ENCODE peak calls at places on chromosomes 12 and 14, in ten cellular contexts. One of them, this sample, is unnamed.

GRCh38 chr12:121279507-121279915 is 17.0 kb downstream of the CAMKK2 start:
- DNase-seq in left ventricle myocardium inferior: peak; percentile 70
- DNase-seq in mammary epithelial cell: no peak
- DNase-seq in cardiac muscle cell: no peak
- DNase-seq in stomach: no peak
- DNase-seq in H9: no peak
- DNase-seq in GM23338: no peak
- DNase-seq in psoas muscle: peak; percentile 71
- DNase-seq in HepG2: no peak
- DNase-seq in IMR-90: peak; percentile 26
- DNase-seq in this sample: no peak

GRCh38 chr14:36553650-36554260 is 28.7 kb downstream of the NKX2-8 start:
- DNase-seq in left ventricle myocardium inferior: no peak
- DNase-seq in mammary epithelial cell: peak; percentile 17
- DNase-seq in cardiac muscle cell: peak; percentile 68
- DNase-seq in stomach: no peak
- DNase-seq in H9: no peak
- DNase-seq in GM23338: peak; percentile 77
- DNase-seq in psoas muscle: no peak
- DNase-seq in HepG2: peak; percentile 65
- DNase-seq in IMR-90: peak; percentile 51
- DNase-seq in this sample: peak; percentile 47

GRCh38 chr12:131929530-131930456 is 717 bp downstream of the PUS1 start:
- DNase-seq in left ventricle myocardium inferior: no peak
- DNase-seq in mammary epithelial cell: peak; percentile 40
- DNase-seq in cardiac muscle cell: peak; percentile 53
- DNase-seq in stomach: no peak
- DNase-seq in H9: peak; percentile 53
- DNase-seq in GM23338: no peak
- DNase-seq in psoas muscle: no peak
- DNase-seq in HepG2: no peak
- DNase-seq in IMR-90: peak; percentile 10
- DNase-seq in this sample: peak; percentile 91

GRCh38 chr12:67531519-67531918 is 117.0 kb upstream of the DYRK2 start:
- DNase-seq in left ventricle myocardium inferior: no peak
- DNase-seq in mammary epithelial cell: no peak
- DNase-seq in cardiac muscle cell: no peak
- DNase-seq in stomach: no peak
- DNase-seq in H9: no peak
- DNase-seq in GM23338: no peak
- DNase-seq in psoas muscle: no peak
- DNase-seq in HepG2: no peak
- DNase-seq in IMR-90: no peak
- DNase-seq in this sample: no peak

GRCh38 chr14:22836301-22837058 is at the start of gene MMP14:
- DNase-seq in left ventricle myocardium inferior: peak; percentile 73
- DNase-seq in mammary epithelial cell: peak; percentile 86
- DNase-seq in cardiac muscle cell: no peak
- DNase-seq in stomach: peak; percentile 69
- DNase-seq in H9: peak; percentile 59
- DNase-seq in GM23338: peak; percentile 80
- DNase-seq in psoas muscle: peak; percentile 77
- DNase-seq in HepG2: no peak
- DNase-seq in IMR-90: peak; percentile 89
- DNase-seq in this sample: peak; percentile 99

GRCh38 chr12:73185403-73185802 is 913.2 kb downstream of the TRHDE start:
- DNase-seq in left ventricle myocardium inferior: no peak
- DNase-seq in mammary epithelial cell: no peak
- DNase-seq in cardiac muscle cell: no peak
- DNase-seq in stomach: no peak
- DNase-seq in H9: no peak
- DNase-seq in GM23338: no peak
- DNase-seq in psoas muscle: no peak
- DNase-seq in HepG2: no peak
- DNase-seq in IMR-90: no peak
- DNase-seq in this sample: no peak

GRCh38 chr14:52700701-52701172 is 5.4 kb upstream of the ERO1A start:
- DNase-seq in left ventricle myocardium inferior: no peak
- DNase-seq in mammary epithelial cell: peak; percentile 92
- DNase-seq in cardiac muscle cell: no peak
- DNase-seq in stomach: no peak
- DNase-seq in H9: no peak
- DNase-seq in GM23338: no peak
- DNase-seq in psoas muscle: no peak
- DNase-seq in HepG2: peak; percentile 68
- DNase-seq in IMR-90: peak; percentile 33
- DNase-seq in this sample: no peak

GRCh38 chr12:102757154-102757873 is 159.7 kb downstream of the PAH start:
- DNase-seq in left ventricle myocardium inferior: peak; percentile 67
- DNase-seq in mammary epithelial cell: no peak
- DNase-seq in cardiac muscle cell: no peak
- DNase-seq in stomach: no peak
- DNase-seq in H9: no peak
- DNase-seq in GM23338: no peak
- DNase-seq in psoas muscle: peak; percentile 61
- DNase-seq in HepG2: no peak
- DNase-seq in IMR-90: no peak
- DNase-seq in this sample: no peak

GRCh38 chr12:76921891-76922664 is 43.3 kb upstream of the CSRP2 start:
- DNase-seq in left ventricle myocardium inferior: no peak
- DNase-seq in mammary epithelial cell: no peak
- DNase-seq in cardiac muscle cell: no peak
- DNase-seq in stomach: no peak
- DNase-seq in H9: no peak
- DNase-seq in GM23338: no peak
- DNase-seq in psoas muscle: no peak
- DNase-seq in HepG2: no peak
- DNase-seq in IMR-90: no peak
- DNase-seq in this sample: no peak

DNA sequence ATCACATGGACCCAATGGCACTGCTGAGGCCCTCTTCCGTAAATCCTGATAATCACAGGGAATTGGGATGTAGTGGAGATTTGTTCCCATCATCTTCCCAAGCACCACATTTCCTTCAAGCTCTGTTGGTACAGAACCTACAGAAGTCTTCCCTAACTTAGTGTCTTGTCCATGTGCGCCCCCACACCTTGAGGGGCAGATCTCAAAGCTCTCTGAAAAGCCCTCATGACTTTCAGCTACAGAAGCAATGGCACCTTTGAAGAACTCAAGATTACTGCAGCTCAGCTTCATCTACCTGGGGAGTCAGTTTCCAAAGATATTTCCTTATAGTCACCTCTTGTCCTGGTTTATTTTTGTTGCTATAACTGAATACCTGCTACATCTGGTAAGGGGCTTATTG is 54.2 kb downstream of the MYF5 start:
- DNase-seq in left ventricle myocardium inferior: no peak
- DNase-seq in mammary epithelial cell: no peak
- DNase-seq in cardiac muscle cell: no peak
- DNase-seq in stomach: no peak
- DNase-seq in H9: no peak
- DNase-seq in GM23338: no peak
- DNase-seq in psoas muscle: no peak
- DNase-seq in HepG2: no peak
- DNase-seq in IMR-90: no peak
- DNase-seq in this sample: no peak
- H3K4me1 ChIP-seq in left ventricle myocardium inferior: no peaks in the 10 kb centered on the region
- H3K4me1 ChIP-seq in mammary epithelial cell: no peaks in the 10 kb centered on the region
- H3K4me1 ChIP-seq in cardiac muscle cell: no peaks in the 10 kb centered on the region
- H3K4me1 ChIP-seq in stomach: no peaks in the 10 kb centered on the region
- H3K4me1 ChIP-seq in H9: peaks cover 7% of the 10 kb centered on the region
- H3K4me1 ChIP-seq in GM23338: peaks cover 41% of the 10 kb centered on the region
- H3K4me1 ChIP-seq in psoas muscle: no peaks in the 10 kb centered on the region
- H3K4me1 ChIP-seq in HepG2: no peaks in the 10 kb centered on the region
- H3K4me1 ChIP-seq in IMR-90: no peaks in the 10 kb centered on the region
- H3K4me1 ChIP-seq in this sample: no peaks in the 10 kb centered on the region

DNA sequence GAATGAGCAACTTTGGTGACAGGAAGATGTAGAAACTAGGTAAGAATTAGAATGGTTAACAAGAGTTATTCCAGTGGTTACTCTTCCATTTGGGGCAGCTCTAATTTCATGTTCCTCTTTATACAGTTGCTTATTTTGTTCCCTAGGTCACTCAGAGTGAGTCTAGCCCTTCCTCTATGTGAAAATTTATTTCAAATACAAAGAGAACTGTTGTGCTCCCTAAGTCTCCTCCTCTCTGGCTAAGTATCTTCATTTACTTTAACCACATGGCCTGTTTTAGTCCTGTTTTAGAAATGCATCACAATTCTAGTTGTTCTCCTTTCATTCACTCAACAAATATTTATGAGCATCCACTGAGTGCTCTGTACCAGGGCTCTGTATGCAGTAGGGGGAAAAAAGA is 51.1 kb upstream of the HIF1A start:
- DNase-seq in left ventricle myocardium inferior: no peak
- DNase-seq in mammary epithelial cell: no peak
- DNase-seq in cardiac muscle cell: no peak
- DNase-seq in stomach: no peak
- DNase-seq in H9: no peak
- DNase-seq in GM23338: no peak
- DNase-seq in psoas muscle: no peak
- DNase-seq in HepG2: no peak
- DNase-seq in IMR-90: no peak
- DNase-seq in this sample: no peak
- TF ChIP-seq CTCF in left ventricle myocardium inferior: no peak
- TF ChIP-seq CTCF in mammary epithelial cell: no peak
- TF ChIP-seq CTCF in cardiac muscle cell: no peak
- TF ChIP-seq CTCF in stomach: no peak
- TF ChIP-seq CTCF in H9: no peak
- TF ChIP-seq CTCF in GM23338: no peak
- TF ChIP-seq CTCF in psoas muscle: no peak
- TF ChIP-seq CTCF in HepG2: no peak
- TF ChIP-seq CTCF in IMR-90: no peak
- TF ChIP-seq CTCF in this sample: no peak

GRCh38 chr14:28768549-28768870 is 1.9 kb downstream of the FOXG1 start:
- DNase-seq in left ventricle myocardium inferior: no peak
- DNase-seq in mammary epithelial cell: no peak
- DNase-seq in cardiac muscle cell: no peak
- DNase-seq in stomach: no peak
- DNase-seq in H9: no peak
- DNase-seq in GM23338: no peak
- DNase-seq in psoas muscle: no peak
- DNase-seq in HepG2: no peak
- DNase-seq in IMR-90: no peak
- DNase-seq in this sample: no peak

GRCh38 chr14:28765907-28766504 is 581 bp upstream of the FOXG1 start:
- DNase-seq in left ventricle myocardium inferior: no peak
- DNase-seq in mammary epithelial cell: no peak
- DNase-seq in cardiac muscle cell: peak; percentile 37
- DNase-seq in stomach: no peak
- DNase-seq in H9: peak; percentile 71
- DNase-seq in GM23338: no peak
- DNase-seq in psoas muscle: no peak
- DNase-seq in HepG2: no peak
- DNase-seq in IMR-90: no peak
- DNase-seq in this sample: peak; percentile 87

GRCh38 chr14:28767851-28768548 is 1.4 kb downstream of the FOXG1 start:
- DNase-seq in left ventricle myocardium inferior: no peak
- DNase-seq in mammary epithelial cell: no peak
- DNase-seq in cardiac muscle cell: no peak
- DNase-seq in stomach: no peak
- DNase-seq in H9: peak; percentile 90
- DNase-seq in GM23338: peak; percentile 94
- DNase-seq in psoas muscle: peak; percentile 46
- DNase-seq in HepG2: no peak
- DNase-seq in IMR-90: no peak
- DNase-seq in this sample: no peak

GRCh38 chr14:28766505-28767238 is at the start of gene FOXG1:
- DNase-seq in left ventricle myocardium inferior: no peak
- DNase-seq in mammary epithelial cell: no peak
- DNase-seq in cardiac muscle cell: peak; percentile 56
- DNase-seq in stomach: no peak
- DNase-seq in H9: peak; percentile 87
- DNase-seq in GM23338: peak; percentile 88
- DNase-seq in psoas muscle: peak; percentile 50
- DNase-seq in HepG2: no peak
- DNase-seq in IMR-90: no peak
- DNase-seq in this sample: peak; percentile 92

GRCh38 chr14:28767239-28767850 is 758 bp downstream of the FOXG1 start:
- DNase-seq in left ventricle myocardium inferior: no peak
- DNase-seq in mammary epithelial cell: no peak
- DNase-seq in cardiac muscle cell: no peak
- DNase-seq in stomach: no peak
- DNase-seq in H9: no peak
- DNase-seq in GM23338: no peak
- DNase-seq in psoas muscle: no peak
- DNase-seq in HepG2: no peak
- DNase-seq in IMR-90: no peak
- DNase-seq in this sample: no peak
- H3K27me3 ChIP-seq in left ventricle myocardium inferior: peaks cover 96% of the 10 kb centered on the region
- H3K27me3 ChIP-seq in mammary epithelial cell: peaks cover 63% of the 10 kb centered on the region
- H3K27me3 ChIP-seq in cardiac muscle cell: peaks cover 100% of the 10 kb centered on the region
- H3K27me3 ChIP-seq in stomach: peaks cover 70% of the 10 kb centered on the region
- H3K27me3 ChIP-seq in H9: peaks cover 58% of the 10 kb centered on the region
- H3K27me3 ChIP-seq in GM23338: peaks cover 92% of the 10 kb centered on the region
- H3K27me3 ChIP-seq in psoas muscle: peaks cover 93% of the 10 kb centered on the region
- H3K27me3 ChIP-seq in HepG2: no peaks in the 10 kb centered on the region
- H3K27me3 ChIP-seq in IMR-90: peaks cover 59% of the 10 kb centered on the region
- H3K27me3 ChIP-seq in this sample: peaks cover 84% of the 10 kb centered on the region

DNA sequence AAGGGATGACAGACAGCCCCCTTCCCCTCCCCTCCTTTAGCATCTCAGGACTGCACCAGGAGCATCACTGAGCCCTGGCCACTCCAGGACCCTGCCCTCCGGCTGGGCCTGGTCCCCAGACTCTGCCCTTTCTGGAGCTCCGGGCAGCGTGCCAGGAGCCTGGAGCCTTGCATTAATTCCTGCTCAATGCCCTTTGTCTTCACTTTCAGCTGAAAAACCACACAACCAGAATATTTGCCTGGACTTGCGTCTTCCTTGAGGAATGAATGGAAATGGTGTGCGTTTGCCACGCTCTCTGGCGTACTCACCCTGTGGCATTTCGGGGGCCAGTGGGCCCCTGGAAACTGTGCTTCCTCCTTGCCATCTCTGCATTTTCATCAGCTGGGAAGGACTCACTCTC is 8.5 kb upstream of the RFLNA start:
- DNase-seq in left ventricle myocardium inferior: no peak
- DNase-seq in mammary epithelial cell: peak; percentile 95
- DNase-seq in cardiac muscle cell: no peak
- DNase-seq in stomach: no peak
- DNase-seq in H9: no peak
- DNase-seq in GM23338: no peak
- DNase-seq in psoas muscle: no peak
- DNase-seq in HepG2: no peak
- DNase-seq in IMR-90: no peak
- DNase-seq in this sample: no peak
- H3K4me1 ChIP-seq in left ventricle myocardium inferior: peaks cover 12% of the 10 kb centered on the region
- H3K4me1 ChIP-seq in mammary epithelial cell: peaks cover 29% of the 10 kb centered on the region
- H3K4me1 ChIP-seq in cardiac muscle cell: peaks cover 13% of the 10 kb centered on the region
- H3K4me1 ChIP-seq in stomach: peaks cover 26% of the 10 kb centered on the region
- H3K4me1 ChIP-seq in H9: no peaks in the 10 kb centered on the region
- H3K4me1 ChIP-seq in GM23338: peaks cover 9% of the 10 kb centered on the region
- H3K4me1 ChIP-seq in psoas muscle: peaks cover 13% of the 10 kb centered on the region
- H3K4me1 ChIP-seq in HepG2: no peaks in the 10 kb centered on the region
- H3K4me1 ChIP-seq in IMR-90: peaks cover 8% of the 10 kb centered on the region
- H3K4me1 ChIP-seq in this sample: peaks cover 8% of the 10 kb centered on the region

GRCh38 chr12:98743362-98743953 is 98.4 kb downstream of the APAF1 start:
- DNase-seq in left ventricle myocardium inferior: no peak
- DNase-seq in mammary epithelial cell: no peak
- DNase-seq in cardiac muscle cell: peak; percentile 48
- DNase-seq in stomach: no peak
- DNase-seq in H9: peak; percentile 62
- DNase-seq in GM23338: peak; percentile 73
- DNase-seq in psoas muscle: no peak
- DNase-seq in HepG2: peak; percentile 30
- DNase-seq in IMR-90: peak; percentile 22
- DNase-seq in this sample: no peak
- TF ChIP-seq CTCF in left ventricle myocardium inferior: peak; percentile 21
- TF ChIP-seq CTCF in mammary epithelial cell: peak; percentile 48
- TF ChIP-seq CTCF in cardiac muscle cell: peak; percentile 68
- TF ChIP-seq CTCF in stomach: no peak
- TF ChIP-seq CTCF in H9: peak; percentile 88
- TF ChIP-seq CTCF in GM23338: peak; percentile 77
- TF ChIP-seq CTCF in psoas muscle: no peak
- TF ChIP-seq CTCF in HepG2: peak; percentile 69
- TF ChIP-seq CTCF in IMR-90: peak; percentile 54
- TF ChIP-seq CTCF in this sample: peak; percentile 62

GRCh38 chr12:170361-171225 is 43.4 kb downstream of the SLC6A12 start:
- DNase-seq in left ventricle myocardium inferior: no peak
- DNase-seq in mammary epithelial cell: no peak
- DNase-seq in cardiac muscle cell: no peak
- DNase-seq in stomach: no peak
- DNase-seq in H9: no peak
- DNase-seq in GM23338: no peak
- DNase-seq in psoas muscle: no peak
- DNase-seq in HepG2: no peak
- DNase-seq in IMR-90: no peak
- DNase-seq in this sample: no peak
- H3K27me3 ChIP-seq in left ventricle myocardium inferior: no peaks in the 10 kb centered on the region
- H3K27me3 ChIP-seq in mammary epithelial cell: peaks cover 11% of the 10 kb centered on the region
- H3K27me3 ChIP-seq in cardiac muscle cell: no peaks in the 10 kb centered on the region
- H3K27me3 ChIP-seq in stomach: peaks cover 22% of the 10 kb centered on the region
- H3K27me3 ChIP-seq in H9: no peaks in the 10 kb centered on the region
- H3K27me3 ChIP-seq in GM23338: no peaks in the 10 kb centered on the region
- H3K27me3 ChIP-seq in psoas muscle: peaks cover 15% of the 10 kb centered on the region
- H3K27me3 ChIP-seq in HepG2: peaks cover 5% of the 10 kb centered on the region
- H3K27me3 ChIP-seq in IMR-90: peaks cover 4% of the 10 kb centered on the region
- H3K27me3 ChIP-seq in this sample: peaks cover 35% of the 10 kb centered on the region

This sample was measured in osteoblast.